ENCODE peak calls at places on chromosome 10, in six cellular contexts. E, J, C, R, P and T are unnamed samples.

GRCh38 chr10:42753126-42753506 is 29.5 kb upstream of the BMS1 start:
- DNase-seq in E (peak), J (no peak), R (peak), C (no peak), P (peak), T (no peak)

GRCh38 chr10:98391578-98391991 is 23.4 kb downstream of the PYROXD2 start:
- DNase-seq in J (peak), P (no peak), E (no peak), R (peak), C (no peak), T (no peak)

GRCh38 chr10:77673086-77673485 is 35.5 kb upstream of the KCNMA1 start:
- DNase-seq in R (no peak), P (no peak), E (no peak), J (no peak), C (no peak), T (no peak)

GRCh38 chr10:5461201-5461585 is 38.2 kb downstream of the CALML5 start:
- DNase-seq in E (no peak), J (no peak), C (no peak), P (no peak), R (no peak), T (no peak)

GRCh38 chr10:80530251-80530650 is 7.5 kb upstream of the SH2D4B start:
- DNase-seq in P (no peak), C (no peak), E (peak), R (no peak), J (no peak), T (no peak)

GRCh38 chr10:7054915-7055314 is 355.9 kb downstream of the SFMBT2 start:
- DNase-seq in J (no peak), E (no peak), C (no peak), P (no peak), R (no peak), T (no peak)

GRCh38 chr10:72812798-72813430 is 80.6 kb upstream of the OIT3 start:
- DNase-seq in R (no peak), J (peak), E (no peak), C (no peak), P (peak), T (no peak)

GRCh38 chr10:116691544-116692126 is 50.7 kb downstream of the HSPA12A start:
- DNase-seq in R (no peak), C (no peak), P (no peak), J (no peak), E (no peak), T (no peak)

GRCh38 chr10:93821051-93821772 is 63.5 kb downstream of the LGI1 start:
- DNase-seq in E (no peak), P (no peak), J (no peak), C (peak), R (no peak), T (no peak)

GRCh38 chr10:132504501-132505272 is 32.9 kb upstream of the INPP5A start:
- DNase-seq in C (no peak), P (no peak), R (no peak), J (no peak), E (no peak), T (no peak)

GRCh38 chr10:92550924-92551323 is 23.0 kb downstream of the IDE start:
- DNase-seq in E (no peak), P (no peak), R (no peak), C (no peak), J (no peak), T (no peak)

GRCh38 chr10:69892436-69893215 is 90.9 kb downstream of the COL13A1 start:
- DNase-seq in C (no peak), J (no peak), R (no peak), E (peak), P (no peak), T (no peak)

GRCh38 chr10:71254834-71255539 is 42.6 kb downstream of the UNC5B start:
- DNase-seq in P (no peak), C (no peak), J (no peak), E (no peak), R (no peak), T (no peak)

GRCh38 chr10:110286841-110287240 is 17.9 kb downstream of the SMNDC1 start:
- DNase-seq in J (no peak), P (no peak), R (no peak), E (no peak), C (no peak), T (no peak)

GRCh38 chr10:4183761-4184261 is 398.8 kb upstream of the KLF6 start:
- DNase-seq in P (peak), C (no peak), E (no peak), R (no peak), J (no peak), T (no peak)

GRCh38 chr10:118568327-118568848 is 27.1 kb downstream of the PRLHR start:
- DNase-seq in P (peak), J (no peak), E (no peak), C (peak), R (no peak), T (peak)

GRCh38 chr10:119754085-119754484 is 28.2 kb downstream of the INPP5F start:
- DNase-seq in R (no peak), P (no peak), E (no peak), J (no peak), C (no peak), T (no peak)

GRCh38 chr10:6145414-6145978 is 56.7 kb downstream of the RBM17 start:
- DNase-seq in C (no peak), E (no peak), J (no peak), R (peak), P (no peak), T (no peak)

GRCh38 chr10:104327745-104328635 is 10.3 kb downstream of the ITPRIP start:
- DNase-seq in J (peak), C (no peak), R (peak), P (peak), E (peak), T (no peak)

GRCh38 chr10:104337527-104337984 is 709 bp downstream of the ITPRIP start:
- DNase-seq in E (peak), C (peak), P (no peak), R (no peak), J (no peak), T (no peak)

GRCh38 chr10:102918817-102919236 is 733 bp downstream of the CNNM2 start:
- DNase-seq in C (no peak), E (no peak), P (no peak), R (peak), J (no peak), T (no peak)

GRCh38 chr10:30170814-30171213 is 111.4 kb upstream of the JCAD start:
- DNase-seq in P (no peak), E (no peak), R (no peak), J (no peak), C (no peak), T (no peak)

GRCh38 chr10:30591249-30591670 is 38.3 kb downstream of the LYZL2 start:
- DNase-seq in R (no peak), E (no peak), C (peak), P (peak), J (no peak), T (no peak)

GRCh38 chr10:67790534-67791408 is 47.2 kb downstream of the DNAJC12 start:
- DNase-seq in R (no peak), E (no peak), J (peak), P (no peak), C (no peak), T (no peak)

GRCh38 chr10:112526130-112526529 is 79.1 kb downstream of the VTI1A start:
- DNase-seq in J (no peak), C (no peak), E (no peak), R (no peak), P (peak), T (no peak)

GRCh38 chr10:29357962-29358635 is 69.2 kb downstream of the LYZL1 start:
- DNase-seq in R (no peak), J (no peak), E (no peak), P (no peak), C (no peak), T (no peak)

GRCh38 chr10:106588019-106588418 is 576.5 kb downstream of the SORCS1 start:
- DNase-seq in J (no peak), P (no peak), E (no peak), C (no peak), R (no peak), T (no peak)
- TF ChIP-seq CTCF in J (no peak), P (no peak), E (no peak), C (no peak), R (no peak), T (no peak)

GRCh38 chr10:106278385-106278784 is 886.1 kb downstream of the SORCS1 start:
- DNase-seq in P (no peak), J (no peak), R (no peak), E (no peak), C (no peak), T (no peak)
- TF ChIP-seq CTCF in P (no peak), J (peak), R (no peak), E (no peak), C (no peak), T (peak)

DNA sequence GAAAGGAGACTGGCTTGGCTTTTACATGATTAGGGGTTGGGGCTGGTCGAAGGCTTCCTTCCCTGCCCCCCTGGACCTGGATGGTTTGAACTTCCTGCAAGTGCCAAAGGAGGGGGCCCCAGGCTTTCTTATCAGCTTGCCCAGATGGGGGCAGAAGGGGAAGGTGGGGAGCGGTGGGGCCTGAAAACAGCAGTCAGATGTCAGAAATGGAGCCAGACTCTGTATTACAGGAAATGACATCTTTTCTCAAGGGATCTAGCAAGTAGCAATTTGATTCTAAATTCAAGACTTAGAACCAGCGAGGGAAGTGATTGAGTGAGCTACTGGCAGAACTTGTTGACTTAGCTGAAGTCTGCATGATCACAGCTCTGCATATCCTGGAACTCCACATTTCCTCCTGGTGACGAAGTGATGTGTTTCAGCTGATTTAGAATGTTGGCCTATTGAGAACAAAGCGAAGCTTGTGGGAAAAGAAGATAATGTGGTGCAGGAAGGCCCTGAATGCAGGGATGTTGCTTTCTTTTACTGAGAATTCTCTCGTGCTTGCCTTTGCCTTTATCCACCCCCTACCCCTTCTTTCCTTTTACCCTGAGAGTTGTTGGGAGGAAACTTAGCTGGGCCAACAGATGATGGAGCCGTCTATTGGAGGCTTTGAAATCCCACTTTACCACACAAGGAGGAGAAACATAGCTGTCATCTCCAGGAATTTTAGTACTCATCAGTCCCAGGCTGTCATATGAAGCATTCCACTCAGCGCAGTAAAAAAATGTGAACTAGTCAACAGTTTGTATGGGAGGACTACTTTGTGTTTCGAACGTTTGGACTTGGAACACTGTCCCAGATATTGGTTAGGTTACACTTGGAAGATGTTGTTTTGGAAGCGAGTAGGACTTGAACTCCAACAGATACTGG is 43.2 kb downstream of the CCNY start:
- DNase-seq in R (peak), C (no peak), J (no peak), E (peak), P (no peak), T (no peak)
- TF ChIP-seq CTCF in R (no peak), C (no peak), J (no peak), E (no peak), P (no peak), T (no peak)

GRCh38 chr10:74244097-74244685 is 93.2 kb downstream of the ADK start:
- DNase-seq in J (no peak), P (peak), C (peak), E (no peak), R (no peak), T (no peak)
- TF ChIP-seq CTCF in J (peak), P (peak), C (peak), E (peak), R (peak), T (peak)

GRCh38 chr10:2296179-2296578 is 558.9 kb upstream of the ADARB2 start:
- DNase-seq in C (no peak), P (no peak), J (no peak), E (no peak), R (no peak), T (no peak)
- TF ChIP-seq CTCF in C (no peak), P (no peak), J (no peak), E (no peak), R (no peak), T (no peak)

DNA sequence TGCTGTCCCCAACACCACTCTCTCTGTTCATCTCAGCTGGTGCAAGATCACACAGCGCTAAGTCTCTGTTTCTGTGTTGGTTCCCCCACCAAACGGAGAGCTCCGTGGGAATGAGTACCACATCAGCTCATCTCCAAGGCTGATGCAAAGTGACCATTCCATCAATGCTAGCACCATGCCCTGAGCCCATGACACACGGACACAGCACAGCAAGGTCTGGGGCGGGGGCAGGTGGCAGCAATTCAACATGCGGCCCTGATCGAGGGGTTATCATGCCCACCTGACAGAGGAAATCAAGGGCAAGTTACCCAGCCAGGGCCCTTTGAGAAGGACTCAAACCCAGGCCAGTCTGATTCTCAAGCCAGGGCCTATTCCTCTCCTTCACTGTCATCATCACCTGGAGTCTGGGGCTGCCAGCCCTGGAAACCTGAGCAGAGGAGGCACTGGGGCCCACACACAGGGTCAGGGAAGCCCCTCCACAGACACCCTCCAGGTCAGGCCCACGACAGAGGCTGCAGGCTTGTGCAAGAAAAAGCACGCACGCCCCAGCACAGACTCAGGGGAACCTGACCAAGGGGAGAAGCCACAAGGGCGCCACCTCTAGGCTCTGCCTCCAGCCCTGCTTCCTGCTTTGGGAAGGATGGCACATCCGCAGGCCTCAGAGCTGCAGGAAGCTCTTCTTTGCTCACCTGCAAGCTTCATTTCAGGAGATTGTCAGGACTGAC is 74.8 kb downstream of the GRID1 start:
- DNase-seq in R (no peak), E (no peak), P (no peak), C (no peak), J (no peak), T (peak)
- TF ChIP-seq CTCF in R (no peak), E (no peak), P (no peak), C (no peak), J (no peak), T (no peak)